ENCODE peak calls at places on chromosomes 3 and 15, in eight cellular contexts. Z is naive thymus-derived CD8-positive, alpha-beta T cell; V is stimulated activated naive CD8-positive, alpha-beta T cell treated with anti-CD3 and anti-CD28 coated beads, Interleukin-15, Interleukin-2, amounts not matched to agents 100 U/mL and 50 U/mL, for 24 hours; L is A673; E is GM12864; O is LoVo; K is EH; Y is right cardiac atrium. W is an unnamed sample.

GRCh38 chr3:120848503-120848902 is 59.5 kb upstream of the STXBP5L start:
- DNase-seq in Z (no peak), O (no peak), L (no peak), V (no peak), E (no peak), Y (no peak), K (no peak), W (no peak)

GRCh38 chr15:35305906-35306305 is 220.8 kb upstream of the NANOGP8 start:
- DNase-seq in L (peak), Z (no peak), E (no peak), Y (no peak), O (no peak), V (no peak), K (peak), W (no peak)

GRCh38 chr3:12984023-12984823 is 89.0 kb downstream of the IQSEC1 start:
- DNase-seq in Z (peak), V (peak), O (no peak), L (peak), K (peak), Y (peak), E (no peak), W (peak)

GRCh38 chr15:39581501-39582285 is 814 bp downstream of the THBS1 start:
- DNase-seq in L (no peak), O (peak), E (no peak), Y (peak), K (peak), Z (no peak), V (no peak), W (no peak)

GRCh38 chr3:22045882-22046281 is 294.9 kb upstream of the ZNF385D start:
- DNase-seq in K (no peak), E (no peak), O (no peak), V (no peak), Y (no peak), Z (no peak), L (no peak), W (no peak)

GRCh38 chr3:149313542-149313941 is 19.9 kb downstream of the TM4SF18 start:
- DNase-seq in O (no peak), Y (no peak), L (no peak), V (no peak), K (no peak), Z (no peak), E (no peak), W (no peak)

GRCh38 chr3:184459355-184459754 is 79.5 kb downstream of the CHRD start:
- DNase-seq in L (no peak), V (no peak), K (peak), E (no peak), O (no peak), Z (no peak), Y (no peak), W (no peak)

GRCh38 chr3:106728315-106728821 is 648.9 kb upstream of the CCDC54 start:
- DNase-seq in E (no peak), Z (no peak), Y (no peak), V (no peak), L (peak), O (peak), K (peak), W (no peak)

GRCh38 chr3:179100652-179101051 is 29.0 kb upstream of the ZMAT3 start:
- DNase-seq in K (peak), V (no peak), E (no peak), Y (no peak), L (no peak), Z (no peak), O (no peak), W (no peak)

GRCh38 chr3:170458285-170458684 is 39.6 kb downstream of the CLDN11 start:
- DNase-seq in L (no peak), E (no peak), Y (no peak), K (no peak), V (no peak), Z (no peak), O (no peak), W (no peak)

GRCh38 chr3:123119802-123120201 is 53.0 kb downstream of the PDIA5 start:
- DNase-seq in Y (no peak), V (no peak), O (no peak), K (peak), L (no peak), E (no peak), Z (no peak), W (no peak)

GRCh38 chr3:59150039-59150438 is 100.2 kb upstream of the CFAP20DC start:
- DNase-seq in O (no peak), K (no peak), V (no peak), L (peak), Y (no peak), E (no peak), Z (no peak), W (no peak)

GRCh38 chr3:48564022-48564421 is 441 bp upstream of the UCN2 start:
- DNase-seq in E (no peak), V (peak), K (peak), Z (no peak), O (no peak), Y (peak), L (no peak), W (no peak)

GRCh38 chr15:49731187-49731828 is 110.5 kb downstream of the DTWD1 start:
- DNase-seq in V (no peak), O (no peak), E (no peak), K (no peak), L (no peak), Z (no peak), Y (no peak), W (no peak)

GRCh38 chr3:44995142-44995770 is 19.2 kb downstream of the EXOSC7 start:
- DNase-seq in Z (no peak), V (no peak), O (no peak), E (no peak), Y (peak), K (peak), L (peak), W (no peak)

GRCh38 chr3:35137612-35138011 is 501.7 kb upstream of the ARPP21 start:
- DNase-seq in V (no peak), Y (no peak), Z (no peak), O (no peak), K (no peak), E (no peak), L (no peak), W (no peak)

GRCh38 chr15:47475336-47475735 is 242.0 kb upstream of the SEMA6D start:
- DNase-seq in K (no peak), Z (no peak), Y (no peak), E (no peak), O (no peak), L (no peak), V (no peak), W (no peak)

GRCh38 chr3:72086051-72086711 is 301.2 kb upstream of the PROK2 start:
- DNase-seq in E (no peak), Z (no peak), V (no peak), K (no peak), Y (no peak), O (no peak), L (no peak), W (no peak)

GRCh38 chr3:50388720-50389352 is 29.5 kb upstream of the TMEM115 start:
- DNase-seq in K (no peak), L (no peak), O (no peak), Z (no peak), Y (no peak), V (no peak), E (no peak), W (no peak)

GRCh38 chr3:184946922-184947321 is 135.0 kb downstream of the VPS8 start:
- DNase-seq in K (no peak), Z (no peak), V (no peak), L (no peak), E (no peak), O (no peak), Y (no peak), W (no peak)

GRCh38 chr15:55337160-55337559 is 18.1 kb downstream of the PIGB start:
- DNase-seq in E (no peak), Y (no peak), V (no peak), L (no peak), Z (no peak), K (no peak), O (no peak), W (no peak)

GRCh38 chr15:77506311-77507150 is 85.8 kb downstream of the HMG20A start:
- DNase-seq in Z (no peak), O (no peak), Y (peak), V (no peak), K (peak), E (no peak), L (no peak), W (no peak)

GRCh38 chr3:182986021-182986420 is 5.7 kb upstream of the DCUN1D1 start:
- DNase-seq in L (no peak), O (no peak), E (no peak), Y (no peak), Z (no peak), V (no peak), K (no peak), W (no peak)

GRCh38 chr15:74258456-74259323 is 22.6 kb downstream of the CCDC33 start:
- DNase-seq in E (no peak), V (no peak), K (no peak), Y (peak), L (no peak), O (no peak), Z (no peak), W (no peak)

GRCh38 chr3:21326704-21327103 is 424.3 kb downstream of the ZNF385D start:
- DNase-seq in O (no peak), L (peak), K (peak), Y (no peak), Z (no peak), E (no peak), V (no peak), W (no peak)